ENCODE peak calls at places on chromosomes 6 and 20, in five cellular contexts. O is CD8-positive, alpha-beta memory T cell; Q is naive thymus-derived CD4-positive, alpha-beta T cell; B is uterus; C is CD4-positive, alpha-beta memory T cell. Z is an unnamed sample.

GRCh38 chr6:111841822-111842221 is 31.4 kb downstream of the FYN start:
- DNase-seq in O (no peak), Q (no peak), B (no peak), C (peak; percentile 67), Z (peak; percentile 83)

GRCh38 chr6:89794324-89794723 is 25.3 kb downstream of the MDN1 start:
- DNase-seq in O (no peak), Q (peak; percentile 45), B (no peak), C (peak; percentile 47), Z (no peak)

GRCh38 chr6:53333439-53334408 is 15.0 kb downstream of the ELOVL5 start:
- DNase-seq in O (no peak), Q (no peak), B (no peak), C (no peak), Z (no peak)

GRCh38 chr6:138465007-138465645 is 34.2 kb downstream of the NHSL1 start:
- DNase-seq in O (no peak), Q (no peak), B (no peak), C (no peak), Z (no peak)

GRCh38 chr6:135905604-135906300 is 54.3 kb downstream of the PDE7B start:
- DNase-seq in O (no peak), Q (no peak), B (no peak), C (no peak), Z (no peak)

GRCh38 chr20:58033026-58033536 is 195.4 kb downstream of the ANKRD60 start:
- DNase-seq in O (no peak), Q (no peak), B (no peak), C (no peak), Z (no peak)

GRCh38 chr20:37392441-37393195 is 46.7 kb downstream of the SRC start:
- DNase-seq in O (no peak), Q (no peak), B (no peak), C (no peak), Z (no peak)

GRCh38 chr6:139654888-139655782 is 280.7 kb upstream of the CITED2 start:
- DNase-seq in O (no peak), Q (no peak), B (no peak), C (no peak), Z (peak; percentile 72)

GRCh38 chr6:54053893-54054391 is 57.3 kb upstream of the MLIP start:
- DNase-seq in O (no peak), Q (no peak), B (no peak), C (no peak), Z (no peak)

GRCh38 chr20:2521369-2522305 is 12.9 kb upstream of the ZNF343 start:
- DNase-seq in O (peak; percentile 46), Q (peak; percentile 51), B (peak; percentile 32), C (peak; percentile 33), Z (peak; percentile 38)

GRCh38 chr20:35617397-35618031 is 1.9 kb downstream of the SPAG4 start:
- DNase-seq in O (no peak), Q (peak; percentile 41), B (peak; percentile 64), C (peak; percentile 26), Z (no peak)
- H3K27ac ChIP-seq in O (peak overlapping the region; percentile 67), Q (peak overlapping the region; percentile 11), B (peak overlapping the region; percentile 71), C (no peak overlapping the region), Z (peak overlapping the region; percentile 95)

DNA sequence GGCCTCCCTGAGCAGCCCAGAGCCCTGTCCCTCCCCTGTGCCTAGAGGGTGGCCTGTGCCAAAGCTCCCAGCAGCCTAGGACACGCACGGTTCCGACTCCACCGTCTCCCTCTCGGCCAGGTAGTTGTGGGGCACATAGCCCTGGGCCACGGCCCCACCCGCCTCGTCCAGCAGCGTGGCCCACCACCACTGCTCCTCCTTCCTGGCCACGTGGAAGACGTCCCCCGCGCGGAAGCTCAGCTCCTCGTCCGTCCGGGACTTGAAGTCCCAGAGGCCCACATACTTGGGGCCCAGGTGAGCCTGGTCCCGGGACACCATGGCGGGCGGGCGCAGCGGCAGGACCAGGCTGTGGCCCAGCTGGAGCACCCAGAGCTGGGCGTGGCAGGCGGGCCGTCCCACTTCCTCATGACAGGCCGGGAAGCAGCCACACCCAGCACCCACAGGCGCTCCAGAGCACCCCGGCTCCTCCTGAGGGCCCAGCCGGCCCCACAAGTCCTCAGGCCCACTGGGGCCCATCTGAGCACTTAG is at the start of gene PTK6:
- DNase-seq in O (no peak), Q (no peak), B (no peak), C (no peak), Z (peak; percentile 47)
- H3K27ac ChIP-seq in O (peak within 1 kb of the TSS; percentile 43), Q (peak within 1 kb of the TSS; percentile 83), B (no peak within 1 kb of the TSS), C (peak within 1 kb of the TSS; percentile 68), Z (peak within 1 kb of the TSS; percentile 98)

DNA sequence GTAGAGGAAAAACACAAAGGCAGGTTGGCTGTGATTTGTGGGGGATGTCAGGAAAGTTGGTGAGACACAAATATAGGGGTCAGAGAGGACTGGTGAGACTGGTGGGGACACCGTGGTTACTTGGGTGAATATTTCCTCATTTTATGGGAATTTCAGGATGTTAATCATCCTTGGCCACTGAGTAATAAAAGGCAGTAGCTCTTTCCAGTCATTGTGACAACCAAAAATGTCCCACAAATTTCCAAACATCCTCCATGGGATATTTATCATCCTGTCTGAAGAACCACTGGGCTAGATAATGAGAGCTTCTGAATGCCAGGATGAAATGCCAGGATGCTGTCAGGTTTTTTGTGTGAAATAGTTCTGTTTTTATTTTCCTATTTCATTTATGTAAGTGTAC is 374.1 kb downstream of the CD109 start:
- DNase-seq in O (no peak), Q (no peak), B (no peak), C (no peak), Z (no peak)
- H3K27ac ChIP-seq in O (no peak overlapping the region), Q (no peak overlapping the region), B (no peak overlapping the region), C (no peak overlapping the region), Z (no peak overlapping the region)

GRCh38 chr6:71211799-71212198 is 76.8 kb upstream of the OGFRL1 start:
- DNase-seq in O (no peak), Q (no peak), B (no peak), C (no peak), Z (no peak)
- H3K27ac ChIP-seq in O (no peak overlapping the region), Q (no peak overlapping the region), B (no peak overlapping the region), C (no peak overlapping the region), Z (no peak overlapping the region)